ENCODE peak calls at places on chromosomes 2 and 18, in four cellular contexts. One of them, this sample, is unnamed.
A peak's percentile ranks its signal among the peaks of the same experiment; 100 is the strongest.

GRCh38 chr2:151299940-151300539 is 10.6 kb upstream of the NMI start:
- DNase-seq in H1: no peak
- DNase-seq in HepG2: no peak
- DNase-seq in GM12878: no peak
- DNase-seq in this sample: no peak

GRCh38 chr2:72744049-72744448 is 81.8 kb downstream of the EXOC6B start:
- DNase-seq in H1: no peak
- DNase-seq in HepG2: no peak
- DNase-seq in GM12878: no peak
- DNase-seq in this sample: no peak

GRCh38 chr18:6086731-6087130 is 191.4 kb upstream of the TMEM200C start:
- DNase-seq in H1: no peak
- DNase-seq in HepG2: no peak
- DNase-seq in GM12878: no peak
- DNase-seq in this sample: no peak

GRCh38 chr2:20184067-20184938 is 40.6 kb downstream of the SDC1 start:
- DNase-seq in H1: no peak
- DNase-seq in HepG2: peak; percentile 93
- DNase-seq in GM12878: no peak
- DNase-seq in this sample: no peak

GRCh38 chr2:233822101-233822771 is 32.1 kb downstream of the HJURP start:
- DNase-seq in H1: no peak
- DNase-seq in HepG2: no peak
- DNase-seq in GM12878: no peak
- DNase-seq in this sample: no peak

GRCh38 chr2:105576440-105577241 is 168.1 kb upstream of the NCK2 start:
- DNase-seq in H1: peak; percentile 59
- DNase-seq in HepG2: peak; percentile 54
- DNase-seq in GM12878: no peak
- DNase-seq in this sample: peak; percentile 32

GRCh38 chr2:101277111-101277510 is 24.4 kb downstream of the CNOT11 start:
- DNase-seq in H1: no peak
- DNase-seq in HepG2: no peak
- DNase-seq in GM12878: no peak
- DNase-seq in this sample: no peak

GRCh38 chr2:196309646-196310045 is 138.3 kb upstream of the STK17B start:
- DNase-seq in H1: no peak
- DNase-seq in HepG2: no peak
- DNase-seq in GM12878: no peak
- DNase-seq in this sample: no peak

GRCh38 chr2:134739261-134739878 is 20.6 kb upstream of the TMEM163 start:
- DNase-seq in H1: no peak
- DNase-seq in HepG2: no peak
- DNase-seq in GM12878: no peak
- DNase-seq in this sample: no peak

GRCh38 chr18:23493654-23494053 is 9.7 kb upstream of the RMC1 start:
- DNase-seq in H1: no peak
- DNase-seq in HepG2: no peak
- DNase-seq in GM12878: no peak
- DNase-seq in this sample: no peak

GRCh38 chr2:60560734-60561649 is 7.5 kb upstream of the BCL11A start:
- DNase-seq in H1: no peak
- DNase-seq in HepG2: peak; percentile 36
- DNase-seq in GM12878: no peak
- DNase-seq in this sample: no peak

GRCh38 chr2:207670887-207671286 is 40.6 kb upstream of the CCNYL1 start:
- DNase-seq in H1: peak; percentile 61
- DNase-seq in HepG2: no peak
- DNase-seq in GM12878: no peak
- DNase-seq in this sample: no peak

GRCh38 chr2:158772306-158773078 is 22.6 kb upstream of the DAPL1 start:
- DNase-seq in H1: no peak
- DNase-seq in HepG2: no peak
- DNase-seq in GM12878: no peak
- DNase-seq in this sample: no peak

GRCh38 chr2:100826494-100826893 is 6.6 kb downstream of the NPAS2 start:
- DNase-seq in H1: no peak
- DNase-seq in HepG2: no peak
- DNase-seq in GM12878: no peak
- DNase-seq in this sample: no peak

GRCh38 chr2:181235683-181236459 is 221.3 kb upstream of the ITGA4 start:
- DNase-seq in H1: no peak
- DNase-seq in HepG2: no peak
- DNase-seq in GM12878: peak; percentile 82
- DNase-seq in this sample: no peak

GRCh38 chr2:1736045-1736444 is 8.3 kb downstream of the PXDN start:
- DNase-seq in H1: no peak
- DNase-seq in HepG2: no peak
- DNase-seq in GM12878: no peak
- DNase-seq in this sample: no peak

GRCh38 chr18:905948-906415 is 1.3 kb downstream of the ADCYAP1 start:
- DNase-seq in H1: no peak
- DNase-seq in HepG2: no peak
- DNase-seq in GM12878: no peak
- DNase-seq in this sample: no peak

GRCh38 chr2:128284037-128284441 is 34.6 kb downstream of the HS6ST1 start:
- DNase-seq in H1: no peak
- DNase-seq in HepG2: no peak
- DNase-seq in GM12878: no peak
- DNase-seq in this sample: no peak

GRCh38 chr2:136117391-136117841 is 533 bp downstream of the CXCR4 start:
- DNase-seq in H1: no peak
- DNase-seq in HepG2: no peak
- DNase-seq in GM12878: no peak
- DNase-seq in this sample: no peak

GRCh38 chr2:8496617-8497016 is 185.2 kb upstream of the ID2 start:
- DNase-seq in H1: no peak
- DNase-seq in HepG2: no peak
- DNase-seq in GM12878: no peak
- DNase-seq in this sample: no peak

GRCh38 chr2:159091981-159092380 is 123.5 kb downstream of the TANC1 start:
- DNase-seq in H1: no peak
- DNase-seq in HepG2: no peak
- DNase-seq in GM12878: peak; percentile 21
- DNase-seq in this sample: no peak

GRCh38 chr2:110731064-110731463 is 1.3 kb upstream of the ACOXL start:
- DNase-seq in H1: no peak
- DNase-seq in HepG2: no peak
- DNase-seq in GM12878: no peak
- DNase-seq in this sample: no peak

GRCh38 chr2:159091381-159091780 is 122.9 kb downstream of the TANC1 start:
- DNase-seq in H1: no peak
- DNase-seq in HepG2: no peak
- DNase-seq in GM12878: no peak
- DNase-seq in this sample: no peak

GRCh38 chr18:78494204-78494603 is 485.4 kb upstream of the SALL3 start:
- DNase-seq in H1: no peak
- DNase-seq in HepG2: no peak
- DNase-seq in GM12878: no peak
- DNase-seq in this sample: no peak

GRCh38 chr2:45261746-45262145 is 252.5 kb upstream of the SIX2 start:
- DNase-seq in H1: peak; percentile 33
- DNase-seq in HepG2: no peak
- DNase-seq in GM12878: no peak
- DNase-seq in this sample: no peak

GRCh38 chr2:239721531-239721930 is 303.6 kb downstream of the NDUFA10 start:
- DNase-seq in H1: peak; percentile 14
- DNase-seq in HepG2: no peak
- DNase-seq in GM12878: no peak
- DNase-seq in this sample: no peak

GRCh38 chr2:208334230-208334629 is 68.2 kb downstream of the PIKFYVE start:
- DNase-seq in H1: no peak
- DNase-seq in HepG2: no peak
- DNase-seq in GM12878: no peak
- DNase-seq in this sample: no peak

GRCh38 chr2:137924019-137924418 is 40.3 kb upstream of the HNMT start:
- DNase-seq in H1: no peak
- DNase-seq in HepG2: no peak
- DNase-seq in GM12878: no peak
- DNase-seq in this sample: no peak

GRCh38 chr2:216695401-216695821 is at the start of gene IGFBP5:
- DNase-seq in H1: peak; percentile 75
- DNase-seq in HepG2: no peak
- DNase-seq in GM12878: no peak
- DNase-seq in this sample: peak; percentile 76

GRCh38 chr18:71784777-71785176 is 759.4 kb downstream of the CBLN2 start:
- DNase-seq in H1: no peak
- DNase-seq in HepG2: peak; percentile 10
- DNase-seq in GM12878: no peak
- DNase-seq in this sample: no peak

DNA sequence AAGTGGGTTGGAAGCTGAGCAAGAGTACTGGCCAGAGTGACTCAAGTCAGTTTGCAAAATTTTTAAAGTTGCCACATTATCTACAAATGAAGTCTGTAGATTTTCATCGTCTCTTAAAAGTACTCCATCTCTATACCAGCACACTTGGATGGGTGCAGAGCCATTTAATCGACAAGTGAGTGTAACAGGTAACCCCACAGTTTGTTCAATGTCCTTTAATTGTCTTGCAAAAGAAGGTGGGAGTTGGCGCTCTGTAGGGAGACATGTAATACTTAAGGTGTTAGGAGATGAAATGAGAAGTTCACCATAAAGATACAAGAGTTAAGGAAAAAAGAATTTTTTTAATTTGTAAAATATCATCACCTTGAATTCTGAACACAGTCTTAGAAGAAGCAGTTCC is 84.9 kb downstream of the TTN start:
- DNase-seq in H1: no peak
- DNase-seq in HepG2: no peak
- DNase-seq in GM12878: no peak
- DNase-seq in this sample: no peak
- TF ChIP-seq SUZ12 in H1: no peak
- TF ChIP-seq SUZ12 in HepG2: no peak
- TF ChIP-seq SUZ12 in GM12878: no peak
- TF ChIP-seq SUZ12 in this sample: no peak

GRCh38 chr18:10822457-10822856 is 296.6 kb downstream of the NAPG start:
- DNase-seq in H1: no peak
- DNase-seq in HepG2: no peak
- DNase-seq in GM12878: no peak
- DNase-seq in this sample: peak; percentile 62
- TF ChIP-seq YY1 in H1: no peak
- TF ChIP-seq YY1 in HepG2: no peak
- TF ChIP-seq YY1 in GM12878: no peak
- TF ChIP-seq YY1 in this sample: no peak

GRCh38 chr2:240817496-240818292 is 2.3 kb downstream of the KIF1A start:
- DNase-seq in H1: no peak
- DNase-seq in HepG2: no peak
- DNase-seq in GM12878: no peak
- DNase-seq in this sample: no peak

GRCh38 chr2:240814280-240814679 is 5.7 kb downstream of the KIF1A start:
- DNase-seq in H1: no peak
- DNase-seq in HepG2: no peak
- DNase-seq in GM12878: no peak
- DNase-seq in this sample: no peak

GRCh38 chr2:240816584-240817495 is 3.2 kb downstream of the KIF1A start:
- DNase-seq in H1: no peak
- DNase-seq in HepG2: no peak
- DNase-seq in GM12878: no peak
- DNase-seq in this sample: no peak

GRCh38 chr2:240814946-240815760 is 4.9 kb downstream of the KIF1A start:
- DNase-seq in H1: no peak
- DNase-seq in HepG2: no peak
- DNase-seq in GM12878: no peak
- DNase-seq in this sample: no peak

GRCh38 chr2:240815761-240816583 is 4.0 kb downstream of the KIF1A start:
- DNase-seq in H1: no peak
- DNase-seq in HepG2: no peak
- DNase-seq in GM12878: no peak
- DNase-seq in this sample: no peak
- TF ChIP-seq SUZ12 in H1: no peak
- TF ChIP-seq SUZ12 in HepG2: no peak
- TF ChIP-seq SUZ12 in GM12878: no peak
- TF ChIP-seq SUZ12 in this sample: no peak

GRCh38 chr2:124822516-124822915 is 797.4 kb downstream of the CNTNAP5 start:
- DNase-seq in H1: no peak
- DNase-seq in HepG2: no peak
- DNase-seq in GM12878: no peak
- DNase-seq in this sample: no peak
- TF ChIP-seq YY1 in H1: no peak
- TF ChIP-seq YY1 in HepG2: no peak
- TF ChIP-seq YY1 in GM12878: no peak
- TF ChIP-seq YY1 in this sample: no peak

This sample was measured in NT2/D1.